ENCODE peak calls at places on chromosomes 3 and 15, in five cellular contexts. Y is neuronal stem cell, I is SK-N-SH, R is astrocyte, H is MM.1S. Z is an unnamed sample. For H3K36me3, the result is how much of the 10 kb centered on the place peaks cover.

GRCh38 chr3:53996153-53996861 is 104.6 kb upstream of the SELENOK start:
- DNase-seq in H (no peak), I (no peak), R (no peak), Y (no peak), Z (no peak)

GRCh38 chr15:99566157-99566900 is 545 bp downstream of the MEF2A start:
- DNase-seq in H (peak), R (no peak), Y (no peak), I (peak), Z (peak)

GRCh38 chr3:151327571-151328198 is 1.7 kb downstream of the P2RY13 start:
- DNase-seq in Y (no peak), R (no peak), H (no peak), I (peak), Z (no peak)

GRCh38 chr3:172869356-172869755 is 118.8 kb downstream of the ECT2 start:
- DNase-seq in I (no peak), H (no peak), R (no peak), Y (no peak), Z (peak)

GRCh38 chr3:7506606-7507180 is 645.8 kb downstream of the GRM7 start:
- DNase-seq in R (peak), H (no peak), I (no peak), Y (no peak), Z (no peak)

GRCh38 chr3:128482175-128482856 is 10.7 kb downstream of the GATA2 start:
- DNase-seq in R (no peak), Y (no peak), I (peak), H (no peak), Z (no peak)

GRCh38 chr3:37897763-37898162 is 36.1 kb downstream of the CTDSPL start:
- DNase-seq in Y (no peak), I (no peak), H (no peak), R (no peak), Z (no peak)

GRCh38 chr15:57245130-57245529 is 131.2 kb upstream of the CGNL1 start:
- DNase-seq in H (no peak), R (no peak), I (no peak), Y (no peak), Z (no peak)

GRCh38 chr3:177724020-177724638 is 526.8 kb upstream of the TBL1XR1 start:
- DNase-seq in H (no peak), Y (no peak), R (no peak), I (no peak), Z (no peak)

GRCh38 chr3:125043599-125044151 is 12.1 kb downstream of the HEG1 start:
- DNase-seq in R (no peak), Y (no peak), H (no peak), I (peak), Z (no peak)

GRCh38 chr15:39501366-39501765 is 79.5 kb upstream of the THBS1 start:
- DNase-seq in I (no peak), R (peak), H (no peak), Y (no peak), Z (no peak)

GRCh38 chr15:96243701-96244100 is 86.8 kb upstream of the NR2F2 start:
- DNase-seq in R (no peak), I (no peak), H (no peak), Y (no peak), Z (no peak)

GRCh38 chr15:58758141-58758540 is 8.6 kb upstream of the ADAM10 start:
- DNase-seq in I (peak), H (peak), R (no peak), Y (no peak), Z (no peak)

GRCh38 chr15:98442379-98442833 is 205.9 kb upstream of the IGF1R start:
- DNase-seq in I (peak), R (peak), Y (peak), H (peak), Z (peak)

GRCh38 chr15:71138473-71138872 is 23.2 kb downstream of the THSD4 start:
- DNase-seq in R (no peak), H (no peak), I (no peak), Y (no peak), Z (no peak)

GRCh38 chr3:115814006-115814405 is 190.7 kb downstream of the GAP43 start:
- DNase-seq in I (no peak), H (no peak), Y (no peak), R (no peak), Z (no peak)

GRCh38 chr15:48406911-48407310 is 75.7 kb downstream of the DUT start:
- DNase-seq in I (no peak), H (no peak), R (no peak), Y (no peak), Z (no peak)

DNA sequence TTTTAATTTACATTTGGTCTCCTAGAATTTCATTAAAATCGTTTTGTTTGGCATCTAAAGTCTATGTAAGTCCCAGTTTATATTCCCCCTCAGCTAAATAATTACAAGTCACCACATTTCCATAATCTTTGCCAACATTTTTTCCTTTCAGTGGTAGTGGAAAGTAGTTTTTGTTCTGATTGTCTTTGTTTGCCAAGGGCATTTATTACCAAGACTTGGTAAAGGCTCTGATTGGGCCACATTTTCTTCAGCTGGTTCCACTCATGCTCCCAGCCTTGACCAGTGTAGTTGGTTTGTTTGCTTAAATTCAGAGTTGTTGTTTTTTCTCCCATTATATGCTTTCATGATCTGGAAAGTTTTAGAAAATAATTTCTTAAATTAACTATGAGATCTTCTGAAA is 153.4 kb upstream of the MME start:
- DNase-seq in Y (no peak), R (no peak), H (no peak), I (no peak), Z (no peak)
- H2AFZ ChIP-seq in Y (no peak), R (no peak), H (no peak), I (peak), Z (no peak)

DNA sequence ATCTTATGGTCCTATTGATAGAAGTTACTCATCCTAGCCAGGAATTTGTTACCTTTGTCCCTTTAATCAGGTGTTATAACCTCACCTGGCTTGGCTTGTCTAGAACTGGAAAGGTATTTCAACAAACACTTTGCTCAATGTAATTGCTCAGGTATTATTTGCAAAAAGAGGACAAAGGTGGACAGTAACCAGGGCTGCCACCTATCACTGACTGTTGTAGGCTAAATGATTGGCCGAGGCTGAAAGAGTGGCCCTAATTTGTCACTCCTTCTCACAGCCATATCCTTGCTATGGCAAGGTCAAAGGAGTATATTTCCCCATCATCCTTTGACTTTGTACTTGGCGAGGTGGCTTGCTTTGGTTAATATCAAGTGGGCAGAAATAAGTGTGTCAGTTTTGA is 2.7 kb upstream of the SELENOS start:
- DNase-seq in Y (no peak), R (no peak), H (no peak), I (no peak), Z (no peak)
- H3K36me3 ChIP-seq in Y (under half), R (under half), H (under half), I (half or more), Z (under half)

GRCh38 chr3:152709659-152710058 is 125.3 kb upstream of the P2RY1 start:
- DNase-seq in I (no peak), Y (no peak), H (no peak), R (no peak), Z (no peak)
- H3K4me3 ChIP-seq in I (no peak), Y (no peak), H (no peak), R (no peak), Z (no peak)

DNA sequence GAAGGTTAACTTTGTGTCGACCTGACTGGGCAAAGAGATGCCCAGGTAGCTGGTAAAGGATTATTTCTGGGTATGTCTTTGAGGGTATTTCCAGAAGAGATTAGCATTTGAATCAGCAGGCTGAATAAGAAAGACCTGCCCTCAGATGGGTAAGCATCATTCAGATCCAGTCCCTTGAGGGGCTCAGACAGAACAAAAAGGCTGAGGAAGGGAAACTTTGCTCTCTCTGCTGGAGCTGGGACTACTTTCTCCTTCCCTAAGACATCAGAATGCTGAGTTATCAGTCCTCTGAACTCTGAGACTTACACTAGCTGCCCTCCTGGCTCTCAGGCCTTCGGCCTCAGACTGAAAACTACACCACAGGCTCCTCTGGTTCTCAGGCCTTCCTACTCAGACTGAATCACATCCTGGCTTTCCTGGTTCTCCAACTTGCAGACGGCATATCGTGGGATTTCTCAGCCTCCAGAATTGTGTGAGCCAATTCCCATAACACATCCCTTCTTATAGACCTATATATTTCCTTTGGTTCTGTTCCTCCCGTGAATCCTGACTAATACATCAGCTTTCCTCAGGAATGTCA is 982.9 kb downstream of the TUSC7 start:
- DNase-seq in R (peak), I (no peak), Y (no peak), H (no peak), Z (no peak)
- H2AFZ ChIP-seq in R (peak), I (peak), Y (peak), H (no peak), Z (no peak)

DNA sequence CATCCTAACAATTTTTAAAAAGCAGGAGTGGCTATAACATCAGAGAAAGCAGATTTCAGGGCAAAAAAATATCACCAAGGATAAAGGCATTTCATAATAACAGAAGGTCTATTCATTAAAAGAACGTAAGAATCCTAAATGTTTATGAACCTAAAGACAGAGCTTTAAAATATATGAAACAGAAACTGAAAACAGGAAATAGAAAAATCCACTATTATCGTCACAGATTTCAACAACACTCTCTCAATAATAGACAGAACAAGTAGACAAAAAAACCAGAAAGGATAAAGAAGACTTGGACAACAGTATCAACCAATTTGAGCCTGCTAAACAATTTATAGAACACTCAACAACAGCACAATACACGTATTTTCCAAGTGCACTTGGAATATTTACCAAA is 71.4 kb downstream of the FBXL22 start:
- DNase-seq in Y (no peak), H (peak), R (no peak), I (no peak), Z (no peak)
- H3K36me3 ChIP-seq in Y (under half), H (under half), R (under half), I (half or more), Z (under half)

GRCh38 chr15:64892850-64893403 is 18.8 kb upstream of the ANKDD1A start:
- DNase-seq in H (no peak), R (no peak), Y (no peak), I (no peak), Z (no peak)
- H3K4me3 ChIP-seq in H (peak), R (no peak), Y (no peak), I (no peak), Z (no peak)

DNA sequence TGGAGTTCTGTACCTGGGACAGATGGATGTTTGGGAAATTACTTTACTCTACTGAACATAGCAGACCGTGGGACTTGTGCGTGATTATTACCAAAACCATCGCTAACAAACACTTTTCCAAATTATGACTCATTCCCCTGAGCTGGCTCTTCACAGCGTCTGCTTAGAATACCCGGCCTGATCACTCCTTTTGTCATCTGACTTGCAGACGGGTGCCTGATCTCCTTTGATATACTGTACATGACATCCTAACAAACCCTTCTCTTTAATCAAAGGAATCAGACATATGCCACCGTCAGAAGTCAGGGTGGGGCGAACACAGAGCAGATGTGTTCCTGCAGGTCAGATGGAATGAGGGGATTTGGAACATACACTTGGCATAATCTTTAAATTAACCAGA is 48.5 kb upstream of the SH3GL3 start:
- DNase-seq in H (no peak), I (no peak), R (peak), Y (no peak), Z (no peak)
- H2AFZ ChIP-seq in H (no peak), I (no peak), R (peak), Y (no peak), Z (no peak)